ENCODE peak calls at places on chromosomes 3 and 15, in nine cellular contexts. D is T-helper 1 cell; C is GF-D8; W is stimulated activated CD8-positive, alpha-beta memory T cell treated with anti-CD3 and anti-CD28 coated beads, Interleukin-2, amount 100 ng/mL, for 48 hours; Q is stimulated activated CD4-positive, alpha-beta T cell treated with anti-CD3 and anti-CD28 coated beads, Interleukin-4, amount 100 ng/mL, for 48 hours; I is HFFc6; A is iris pigment epithelial cell; M is stimulated activated naive B cell treated with anti-CD40 and anti-IgM and Interleukin-4, amounts not matched to agents 10 μg/mL and 1 μg/mL and 100 μg/mL, for 72 hours; L is NCI-H748 treated with DMSO at 0.1 percent for 48 hours. N is an unnamed sample.

GRCh38 chr3:181300033-181300432 is 310.5 kb upstream of the DNAJC19 start:
- DNase-seq in D (no peak), C (no peak), W (no peak), Q (no peak), I (no peak), A (no peak), M (no peak), L (no peak), N (no peak)

GRCh38 chr3:140092883-140093536 is 158.0 kb downstream of the CLSTN2 start:
- DNase-seq in D (no peak), C (no peak), W (no peak), Q (no peak), I (no peak), A (no peak), M (no peak), L (no peak), N (no peak)

GRCh38 chr3:127708837-127709236 is 36.1 kb downstream of the ABTB1 start:
- DNase-seq in D (no peak), C (no peak), W (no peak), Q (no peak), I (no peak), A (no peak), M (no peak), L (no peak), N (no peak)

GRCh38 chr3:105259505-105259904 is 107.2 kb upstream of the ALCAM start:
- DNase-seq in D (no peak), C (no peak), W (no peak), Q (no peak), I (no peak), A (no peak), M (no peak), L (no peak), N (no peak)

GRCh38 chr15:35764661-35765519 is 218.9 kb upstream of the DPH6 start:
- DNase-seq in D (no peak), C (no peak), W (no peak), Q (no peak), I (no peak), A (no peak), M (no peak), L (no peak), N (no peak)

GRCh38 chr15:33716025-33716424 is 252.3 kb upstream of the CHRM5 start:
- DNase-seq in D (no peak), C (no peak), W (no peak), Q (no peak), I (no peak), A (no peak), M (no peak), L (no peak), N (no peak)

GRCh38 chr15:66912001-66912400 is 153.4 kb upstream of the SMAD3 start:
- DNase-seq in D (peak), C (peak), W (no peak), Q (no peak), I (no peak), A (no peak), M (no peak), L (no peak), N (peak)

GRCh38 chr15:72685301-72685924 is 569 bp downstream of the HIGD2B start:
- DNase-seq in D (peak), C (no peak), W (no peak), Q (no peak), I (no peak), A (no peak), M (no peak), L (no peak), N (no peak)

GRCh38 chr15:71775857-71776256 is 34.5 kb upstream of the NR2E3 start:
- DNase-seq in D (no peak), C (no peak), W (no peak), Q (no peak), I (peak), A (no peak), M (no peak), L (no peak), N (no peak)

GRCh38 chr15:40277472-40277871 is 5.4 kb downstream of the ANKRD63 start:
- DNase-seq in D (no peak), C (no peak), W (no peak), Q (no peak), I (no peak), A (no peak), M (no peak), L (no peak), N (no peak)

GRCh38 chr3:160806094-160806493 is 50.1 kb downstream of the PPM1L start:
- DNase-seq in D (no peak), C (no peak), W (no peak), Q (no peak), I (no peak), A (no peak), M (no peak), L (no peak), N (no peak)

GRCh38 chr3:157117875-157118654 is 41.9 kb downstream of the CCNL1 start:
- DNase-seq in D (no peak), C (no peak), W (no peak), Q (no peak), I (no peak), A (no peak), M (no peak), L (no peak), N (no peak)

GRCh38 chr3:184229424-184230080 is at the start of gene VWA5B2:
- DNase-seq in D (peak), C (no peak), W (peak), Q (peak), I (peak), A (peak), M (peak), L (peak), N (peak)

N was measured in naive thymus-derived CD4-positive, alpha-beta T cell.